ENCODE peak calls at places on chromosome 19, in seven cellular contexts. One of them, this sample, is unnamed.

GRCh38 chr19:48815870-48816501 is 5.2 kb upstream of the BCAT2 start:
- DNase-seq in CD4-positive, alpha-beta T cell: no peak
- DNase-seq in uterus: no peak
- DNase-seq in kidney: no peak
- DNase-seq in foreskin fibroblast: peak; percentile 33
- DNase-seq in glutamatergic neuron: no peak
- DNase-seq in esophagus muscularis mucosa: no peak
- DNase-seq in this sample: no peak

GRCh38 chr19:4587527-4587926 is 28.0 kb upstream of the SEMA6B start:
- DNase-seq in kidney: no peak
- DNase-seq in glutamatergic neuron: no peak
- DNase-seq in CD4-positive, alpha-beta T cell: no peak
- DNase-seq in uterus: no peak
- DNase-seq in esophagus muscularis mucosa: no peak
- DNase-seq in foreskin fibroblast: no peak
- DNase-seq in this sample: no peak

GRCh38 chr19:13298565-13299481 is 148.6 kb downstream of the IER2 start:
- DNase-seq in uterus: no peak
- DNase-seq in glutamatergic neuron: no peak
- DNase-seq in kidney: no peak
- DNase-seq in esophagus muscularis mucosa: no peak
- DNase-seq in foreskin fibroblast: no peak
- DNase-seq in CD4-positive, alpha-beta T cell: no peak
- DNase-seq in this sample: no peak

GRCh38 chr19:14006766-14007562 is 844 bp upstream of the RFX1 start:
- DNase-seq in glutamatergic neuron: peak; percentile 93
- DNase-seq in uterus: no peak
- DNase-seq in esophagus muscularis mucosa: peak; percentile 97
- DNase-seq in foreskin fibroblast: no peak
- DNase-seq in kidney: peak; percentile 96
- DNase-seq in CD4-positive, alpha-beta T cell: no peak
- DNase-seq in this sample: no peak

GRCh38 chr19:56110515-56111448 is 10.3 kb downstream of the ZNF787 start:
- DNase-seq in foreskin fibroblast: peak; percentile 73
- DNase-seq in esophagus muscularis mucosa: no peak
- DNase-seq in uterus: no peak
- DNase-seq in CD4-positive, alpha-beta T cell: no peak
- DNase-seq in kidney: peak; percentile 88
- DNase-seq in glutamatergic neuron: no peak
- DNase-seq in this sample: no peak

GRCh38 chr19:18520848-18521691 is 800 bp downstream of the ELL start:
- DNase-seq in CD4-positive, alpha-beta T cell: no peak
- DNase-seq in foreskin fibroblast: peak; percentile 31
- DNase-seq in uterus: peak; percentile 45
- DNase-seq in esophagus muscularis mucosa: no peak
- DNase-seq in glutamatergic neuron: peak; percentile 26
- DNase-seq in kidney: peak; percentile 88
- DNase-seq in this sample: no peak

GRCh38 chr19:4324228-4324627 is 14.4 kb downstream of the STAP2 start:
- DNase-seq in esophagus muscularis mucosa: no peak
- DNase-seq in glutamatergic neuron: no peak
- DNase-seq in foreskin fibroblast: no peak
- DNase-seq in uterus: no peak
- DNase-seq in CD4-positive, alpha-beta T cell: no peak
- DNase-seq in kidney: no peak
- DNase-seq in this sample: no peak

GRCh38 chr19:32041681-32042292 is 303.6 kb upstream of the ZNF507 start:
- DNase-seq in kidney: no peak
- DNase-seq in foreskin fibroblast: peak; percentile 16
- DNase-seq in uterus: peak; percentile 46
- DNase-seq in glutamatergic neuron: peak; percentile 76
- DNase-seq in esophagus muscularis mucosa: no peak
- DNase-seq in CD4-positive, alpha-beta T cell: no peak
- DNase-seq in this sample: no peak

GRCh38 chr19:3494559-3494958 is 5.9 kb downstream of the DOHH start:
- DNase-seq in CD4-positive, alpha-beta T cell: peak; percentile 35
- DNase-seq in foreskin fibroblast: no peak
- DNase-seq in uterus: no peak
- DNase-seq in kidney: no peak
- DNase-seq in esophagus muscularis mucosa: no peak
- DNase-seq in glutamatergic neuron: no peak
- DNase-seq in this sample: no peak

GRCh38 chr19:17036640-17037039 is 10.0 kb upstream of the CPAMD8 start:
- DNase-seq in esophagus muscularis mucosa: no peak
- DNase-seq in CD4-positive, alpha-beta T cell: no peak
- DNase-seq in glutamatergic neuron: no peak
- DNase-seq in foreskin fibroblast: no peak
- DNase-seq in uterus: no peak
- DNase-seq in kidney: no peak
- DNase-seq in this sample: no peak

GRCh38 chr19:4327877-4328242 is 10.8 kb downstream of the STAP2 start:
- DNase-seq in esophagus muscularis mucosa: no peak
- DNase-seq in CD4-positive, alpha-beta T cell: no peak
- DNase-seq in glutamatergic neuron: no peak
- DNase-seq in kidney: no peak
- DNase-seq in uterus: no peak
- DNase-seq in foreskin fibroblast: no peak
- DNase-seq in this sample: no peak

GRCh38 chr19:43651758-43652545 is 12.3 kb upstream of the CADM4 start:
- DNase-seq in foreskin fibroblast: peak; percentile 78
- DNase-seq in esophagus muscularis mucosa: no peak
- DNase-seq in glutamatergic neuron: peak; percentile 73
- DNase-seq in kidney: no peak
- DNase-seq in CD4-positive, alpha-beta T cell: no peak
- DNase-seq in uterus: peak; percentile 42
- DNase-seq in this sample: no peak

GRCh38 chr19:48568345-48568886 is 16.4 kb downstream of the SULT2B1 start:
- DNase-seq in esophagus muscularis mucosa: peak; percentile 96
- DNase-seq in CD4-positive, alpha-beta T cell: no peak
- DNase-seq in glutamatergic neuron: peak; percentile 32
- DNase-seq in uterus: peak; percentile 81
- DNase-seq in kidney: peak; percentile 94
- DNase-seq in foreskin fibroblast: peak; percentile 95
- DNase-seq in this sample: no peak

GRCh38 chr19:13959962-13960862 is 7.9 kb downstream of the DCAF15 start:
- DNase-seq in esophagus muscularis mucosa: no peak
- DNase-seq in CD4-positive, alpha-beta T cell: no peak
- DNase-seq in kidney: peak; percentile 73
- DNase-seq in foreskin fibroblast: peak; percentile 19
- DNase-seq in uterus: no peak
- DNase-seq in glutamatergic neuron: no peak
- DNase-seq in this sample: no peak

GRCh38 chr19:9146882-9147281 is 6.7 kb downstream of the ZNF317 start:
- DNase-seq in esophagus muscularis mucosa: no peak
- DNase-seq in uterus: no peak
- DNase-seq in kidney: no peak
- DNase-seq in glutamatergic neuron: no peak
- DNase-seq in CD4-positive, alpha-beta T cell: no peak
- DNase-seq in foreskin fibroblast: no peak
- DNase-seq in this sample: no peak

GRCh38 chr19:58476498-58477015 is 405 bp downstream of the ZNF446 start:
- DNase-seq in kidney: no peak
- DNase-seq in glutamatergic neuron: no peak
- DNase-seq in esophagus muscularis mucosa: no peak
- DNase-seq in CD4-positive, alpha-beta T cell: no peak
- DNase-seq in uterus: no peak
- DNase-seq in foreskin fibroblast: peak; percentile 52
- DNase-seq in this sample: no peak

GRCh38 chr19:53511933-53512374 is 26.0 kb upstream of the ZNF331 start:
- DNase-seq in glutamatergic neuron: peak; percentile 74
- DNase-seq in kidney: peak; percentile 81
- DNase-seq in esophagus muscularis mucosa: no peak
- DNase-seq in foreskin fibroblast: peak; percentile 59
- DNase-seq in uterus: peak; percentile 65
- DNase-seq in CD4-positive, alpha-beta T cell: peak; percentile 23
- DNase-seq in this sample: peak; percentile 46

GRCh38 chr19:41320568-41320967 is 10.6 kb downstream of the CCDC97 start:
- DNase-seq in esophagus muscularis mucosa: no peak
- DNase-seq in glutamatergic neuron: no peak
- DNase-seq in uterus: no peak
- DNase-seq in kidney: no peak
- DNase-seq in CD4-positive, alpha-beta T cell: no peak
- DNase-seq in foreskin fibroblast: no peak
- DNase-seq in this sample: no peak

GRCh38 chr19:41319500-41320184 is 9.7 kb downstream of the CCDC97 start:
- DNase-seq in esophagus muscularis mucosa: no peak
- DNase-seq in kidney: no peak
- DNase-seq in glutamatergic neuron: no peak
- DNase-seq in foreskin fibroblast: no peak
- DNase-seq in CD4-positive, alpha-beta T cell: no peak
- DNase-seq in uterus: no peak
- DNase-seq in this sample: no peak

GRCh38 chr19:41321204-41321599 is 11.2 kb downstream of the CCDC97 start:
- DNase-seq in glutamatergic neuron: no peak
- DNase-seq in esophagus muscularis mucosa: no peak
- DNase-seq in foreskin fibroblast: no peak
- DNase-seq in uterus: no peak
- DNase-seq in kidney: no peak
- DNase-seq in CD4-positive, alpha-beta T cell: no peak
- DNase-seq in this sample: no peak

GRCh38 chr19:41320185-41320518 is 10.2 kb downstream of the CCDC97 start:
- DNase-seq in esophagus muscularis mucosa: no peak
- DNase-seq in kidney: no peak
- DNase-seq in glutamatergic neuron: no peak
- DNase-seq in uterus: no peak
- DNase-seq in foreskin fibroblast: no peak
- DNase-seq in CD4-positive, alpha-beta T cell: no peak
- DNase-seq in this sample: no peak

GRCh38 chr19:41318696-41319499 is 8.9 kb downstream of the CCDC97 start:
- DNase-seq in uterus: no peak
- DNase-seq in CD4-positive, alpha-beta T cell: no peak
- DNase-seq in esophagus muscularis mucosa: no peak
- DNase-seq in kidney: no peak
- DNase-seq in foreskin fibroblast: no peak
- DNase-seq in glutamatergic neuron: no peak
- DNase-seq in this sample: no peak
- TF ChIP-seq CTCF in uterus: no peak
- TF ChIP-seq CTCF in CD4-positive, alpha-beta T cell: no peak
- TF ChIP-seq CTCF in esophagus muscularis mucosa: no peak
- TF ChIP-seq CTCF in kidney: no peak
- TF ChIP-seq CTCF in foreskin fibroblast: no peak
- TF ChIP-seq CTCF in glutamatergic neuron: no peak
- TF ChIP-seq CTCF in this sample: no peak

DNA sequence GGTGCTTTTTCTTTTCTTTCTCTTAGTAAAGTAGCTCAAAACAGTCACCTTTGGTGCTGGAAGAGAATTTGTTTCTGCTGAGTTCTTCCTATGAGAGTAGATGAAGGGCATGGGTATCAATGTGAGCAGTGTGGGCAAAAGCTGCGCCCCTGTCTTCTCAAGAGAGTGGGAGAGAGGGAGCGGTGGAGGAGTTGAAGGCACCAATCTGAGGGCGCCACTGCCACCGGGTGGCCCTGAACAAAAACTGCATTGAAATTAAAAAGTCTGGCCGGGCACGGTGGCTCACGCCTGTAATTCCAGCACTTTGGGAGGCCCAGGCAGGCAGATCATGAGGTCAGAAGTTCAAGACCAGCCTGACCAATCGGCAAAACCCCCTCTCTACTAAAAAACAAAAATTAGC is 28.7 kb upstream of the EPHX3 start:
- DNase-seq in uterus: no peak
- DNase-seq in foreskin fibroblast: peak; percentile 30
- DNase-seq in esophagus muscularis mucosa: no peak
- DNase-seq in glutamatergic neuron: no peak
- DNase-seq in kidney: no peak
- DNase-seq in CD4-positive, alpha-beta T cell: no peak
- DNase-seq in this sample: no peak
- TF ChIP-seq CTCF in uterus: no peak
- TF ChIP-seq CTCF in foreskin fibroblast: no peak
- TF ChIP-seq CTCF in esophagus muscularis mucosa: no peak
- TF ChIP-seq CTCF in glutamatergic neuron: peak; percentile 22
- TF ChIP-seq CTCF in kidney: no peak
- TF ChIP-seq CTCF in CD4-positive, alpha-beta T cell: no peak
- TF ChIP-seq CTCF in this sample: peak; percentile 42

DNA sequence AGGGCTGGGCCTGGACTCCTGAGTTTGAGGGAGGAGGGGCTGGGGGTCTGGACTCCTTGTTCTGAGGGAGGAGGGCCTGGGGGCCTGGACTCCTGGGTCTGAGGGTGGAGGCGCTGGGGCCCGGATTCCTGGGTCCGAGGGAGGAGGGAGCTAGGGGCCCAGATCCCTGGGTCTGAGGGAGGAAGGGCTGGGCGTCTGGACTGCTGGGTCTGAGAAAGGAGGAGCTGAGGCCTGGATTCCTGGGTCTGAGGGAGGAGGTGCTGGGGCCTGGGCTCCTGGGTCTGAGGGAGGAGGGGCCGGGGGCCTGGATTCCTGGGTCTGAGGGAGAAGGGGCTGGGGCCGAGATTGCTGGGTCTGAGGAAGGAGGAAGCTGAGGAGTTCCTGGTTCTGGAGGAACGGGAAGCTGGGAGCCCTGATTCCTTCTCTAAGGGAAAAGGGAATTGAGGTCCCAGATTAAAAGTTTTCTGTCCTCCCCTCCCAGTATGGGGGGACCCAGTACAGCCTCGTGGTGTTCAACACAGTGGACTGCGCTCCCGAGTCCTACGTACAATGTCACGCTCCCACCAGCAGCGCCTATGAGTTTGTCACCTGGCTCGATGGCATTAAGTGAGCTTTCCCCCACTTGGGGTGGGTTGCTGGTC is 722 bp downstream of the MED25 start:
- DNase-seq in kidney: peak; percentile 32
- DNase-seq in uterus: no peak
- DNase-seq in esophagus muscularis mucosa: no peak
- DNase-seq in CD4-positive, alpha-beta T cell: no peak
- DNase-seq in glutamatergic neuron: no peak
- DNase-seq in foreskin fibroblast: no peak
- DNase-seq in this sample: no peak
- TF ChIP-seq CTCF in kidney: no peak
- TF ChIP-seq CTCF in uterus: no peak
- TF ChIP-seq CTCF in esophagus muscularis mucosa: no peak
- TF ChIP-seq CTCF in CD4-positive, alpha-beta T cell: no peak
- TF ChIP-seq CTCF in glutamatergic neuron: no peak
- TF ChIP-seq CTCF in foreskin fibroblast: no peak
- TF ChIP-seq CTCF in this sample: no peak

DNA sequence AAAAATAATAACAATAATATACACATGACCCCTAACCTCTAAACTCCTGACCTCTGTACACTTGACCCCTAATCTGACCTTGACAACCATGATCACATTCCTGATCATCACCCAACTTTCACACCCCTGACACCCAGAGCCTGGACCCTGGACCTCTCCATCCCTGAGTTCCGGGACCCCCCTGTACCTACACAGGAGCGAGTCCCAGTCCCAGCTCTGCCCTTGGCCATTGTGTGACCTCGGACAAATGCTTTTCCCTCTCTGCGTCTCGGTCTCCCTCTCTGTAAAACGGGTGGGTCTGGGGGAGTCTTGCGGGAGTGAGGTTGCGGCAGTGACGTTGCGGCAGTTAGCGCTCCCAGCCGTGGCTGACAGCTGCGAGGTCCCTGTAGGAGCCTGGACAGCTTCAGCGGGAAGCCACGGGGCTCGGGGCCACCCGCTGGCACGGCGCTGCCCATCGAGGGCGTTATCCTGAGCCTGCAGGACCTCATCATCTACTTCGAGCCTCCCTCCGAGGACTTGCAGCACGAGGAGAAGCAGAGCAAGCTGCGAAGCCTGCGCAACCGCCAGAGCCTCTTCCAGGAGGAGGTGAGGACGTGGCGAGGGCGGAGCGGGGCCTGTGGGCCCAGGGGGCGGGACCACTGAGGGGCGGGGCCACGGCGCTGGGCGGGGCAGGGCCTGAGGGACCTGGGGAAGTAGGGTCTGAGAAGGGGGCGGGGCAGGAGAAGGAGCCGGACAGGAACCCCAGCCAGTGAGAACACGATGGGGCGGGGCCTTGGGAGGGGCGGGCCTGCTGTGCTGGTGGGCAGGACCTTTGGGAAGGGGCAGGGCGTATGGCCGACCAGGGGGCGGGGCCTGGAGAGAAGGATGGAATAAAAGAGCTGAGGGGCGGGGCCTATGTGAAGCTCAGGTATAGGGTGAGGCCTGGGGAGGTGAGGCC is 19.2 kb downstream of the RYR1 start:
- DNase-seq in CD4-positive, alpha-beta T cell: no peak
- DNase-seq in kidney: no peak
- DNase-seq in glutamatergic neuron: peak; percentile 57
- DNase-seq in esophagus muscularis mucosa: no peak
- DNase-seq in uterus: no peak
- DNase-seq in foreskin fibroblast: no peak
- DNase-seq in this sample: no peak
- TF ChIP-seq CTCF in CD4-positive, alpha-beta T cell: no peak
- TF ChIP-seq CTCF in kidney: no peak
- TF ChIP-seq CTCF in glutamatergic neuron: no peak
- TF ChIP-seq CTCF in esophagus muscularis mucosa: no peak
- TF ChIP-seq CTCF in uterus: no peak
- TF ChIP-seq CTCF in foreskin fibroblast: no peak
- TF ChIP-seq CTCF in this sample: no peak

This sample was measured in AG09309.